ENCODE peak calls at places on chromosomes 2 and 18, in six cellular contexts. T is GM23338, M is pancreas, N is tibial artery, J is uterus, Q is heart right ventricle. P is an unnamed sample.

GRCh38 chr2:8555543-8555942 is 126.3 kb upstream of the ID2 start:
- DNase-seq in J (no peak), N (no peak), Q (no peak), M (no peak), T (no peak), P (no peak)

GRCh38 chr2:25259744-25260124 is 82.0 kb downstream of the DNMT3A start:
- DNase-seq in Q (no peak), M (no peak), T (peak; percentile 98), J (no peak), N (no peak), P (no peak)

GRCh38 chr2:53559302-53559967 is 208.2 kb upstream of the CHAC2 start:
- DNase-seq in N (no peak), M (no peak), J (no peak), T (no peak), Q (no peak), P (no peak)

GRCh38 chr2:29920631-29921559 is 491 bp downstream of the ALK start:
- DNase-seq in T (peak; percentile 60), N (no peak), J (peak; percentile 15), Q (no peak), M (peak; percentile 34), P (no peak)

GRCh38 chr18:58297198-58297597 is 253.2 kb downstream of the NEDD4L start:
- DNase-seq in M (no peak), N (no peak), T (no peak), Q (no peak), J (no peak), P (no peak)

GRCh38 chr2:240803191-240803590 is 16.8 kb downstream of the KIF1A start:
- DNase-seq in Q (no peak), J (no peak), M (no peak), T (no peak), N (no peak), P (no peak)

GRCh38 chr2:18435425-18436037 is 124.9 kb downstream of the RDH14 start:
- DNase-seq in M (no peak), J (no peak), N (no peak), T (peak; percentile 72), Q (peak; percentile 35), P (peak; percentile 88)

GRCh38 chr2:73028841-73029240 is 42.7 kb downstream of the SFXN5 start:
- DNase-seq in J (no peak), Q (peak; percentile 12), T (no peak), M (no peak), N (no peak), P (peak; percentile 19)

GRCh38 chr2:36416370-36417165 is 61.0 kb downstream of the CRIM1 start:
- DNase-seq in T (no peak), Q (peak; percentile 22), J (peak; percentile 36), N (no peak), M (no peak), P (no peak)

GRCh38 chr2:195646424-195646823 is 10.6 kb upstream of the SLC39A10 start:
- DNase-seq in J (no peak), N (no peak), Q (no peak), M (no peak), T (peak; percentile 73), P (no peak)

GRCh38 chr2:229852565-229852964 is 69.2 kb downstream of the TRIP12 start:
- DNase-seq in M (no peak), N (no peak), J (no peak), T (no peak), Q (peak; percentile 48), P (peak; percentile 88)

GRCh38 chr18:3447035-3447894 is 2.7 kb upstream of the TGIF1 start:
- DNase-seq in T (peak; percentile 79), M (peak; percentile 33), J (peak; percentile 67), N (peak; percentile 82), Q (peak; percentile 44), P (peak; percentile 84)

GRCh38 chr18:74929110-74929509 is 279.8 kb downstream of the PTGR3 start:
- DNase-seq in Q (no peak), N (no peak), J (no peak), T (no peak), M (peak; percentile 57), P (no peak)

GRCh38 chr2:149538138-149538833 is 49.3 kb downstream of the MMADHC start:
- DNase-seq in J (no peak), Q (no peak), T (peak; percentile 3), M (no peak), N (no peak), P (no peak)

GRCh38 chr2:172552547-172553291 is 3.2 kb upstream of the PDK1 start:
- DNase-seq in T (no peak), J (no peak), Q (no peak), M (no peak), N (no peak), P (peak; percentile 91)

GRCh38 chr2:17736989-17737388 is 16.6 kb downstream of the SMC6 start:
- DNase-seq in T (no peak), Q (no peak), M (no peak), J (no peak), N (no peak), P (peak; percentile 86)

GRCh38 chr2:175461839-175462238 is 280.3 kb upstream of the ATP5MC3 start:
- DNase-seq in J (no peak), N (no peak), Q (no peak), M (no peak), T (no peak), P (no peak)

GRCh38 chr2:25159947-25160346 is 8.4 kb downstream of the POMC start:
- DNase-seq in T (peak; percentile 78), J (no peak), M (no peak), Q (no peak), N (no peak), P (peak; percentile 5)

GRCh38 chr2:186641807-186642321 is 52.0 kb upstream of the FAM171B start:
- DNase-seq in J (no peak), T (peak; percentile 69), Q (peak; percentile 45), N (no peak), M (no peak), P (peak; percentile 88)

GRCh38 chr18:56891116-56891515 is 240.0 kb downstream of the WDR7 start:
- DNase-seq in Q (no peak), M (no peak), N (no peak), T (no peak), J (no peak), P (no peak)

GRCh38 chr2:157413342-157414035 is 30.4 kb downstream of the CYTIP start:
- DNase-seq in Q (no peak), M (no peak), T (no peak), N (no peak), J (no peak), P (no peak)

GRCh38 chr18:58213445-58213844 is 169.4 kb downstream of the NEDD4L start:
- DNase-seq in Q (no peak), T (no peak), J (no peak), N (no peak), M (no peak), P (peak; percentile 61)

DNA sequence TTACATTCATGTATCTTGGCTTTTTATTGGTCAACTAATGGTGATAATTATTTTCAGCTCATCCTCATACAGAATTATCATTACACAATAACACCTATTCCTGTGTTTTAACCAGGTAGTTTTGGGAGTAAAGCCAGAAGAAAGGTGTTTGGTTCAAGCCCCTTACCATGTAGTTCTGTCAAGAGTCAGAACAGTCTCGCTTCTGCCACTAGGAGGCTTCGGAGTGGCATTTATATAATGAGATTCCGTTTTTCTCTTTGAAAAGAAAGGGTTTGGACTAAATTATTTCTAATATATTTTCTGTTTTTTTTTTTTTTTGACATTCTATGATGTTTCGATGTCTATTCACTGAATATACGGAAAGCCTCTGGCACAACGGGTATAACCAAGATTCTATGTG is 217.8 kb downstream of the CDH7 start:
- DNase-seq in T (peak; percentile 51), N (no peak), Q (no peak), J (no peak), M (no peak), P (no peak)
- H3K4me3 ChIP-seq in T (no peak overlapping the region), N (no peak overlapping the region), Q (no peak overlapping the region), J (no peak overlapping the region), M (no peak overlapping the region), P (no peak overlapping the region)

GRCh38 chr2:221104391-221104811 is 467.7 kb downstream of the EPHA4 start:
- DNase-seq in T (peak; percentile 41), M (peak; percentile 32), Q (peak; percentile 85), J (peak; percentile 56), N (peak; percentile 87), P (peak; percentile 29)
- TF ChIP-seq CTCF in T (no peak), M (no peak), Q (no peak), J (no peak), N (no peak), P (no peak)

GRCh38 chr2:209579236-209579749 is 155.4 kb downstream of the MAP2 start:
- DNase-seq in T (peak; percentile 46), M (no peak), J (no peak), Q (peak; percentile 7), N (no peak), P (peak; percentile 23)
- H3K4me3 ChIP-seq in T (no peak overlapping the region), M (no peak overlapping the region), J (no peak overlapping the region), Q (peak overlapping the region; percentile 52), N (peak overlapping the region; percentile 40), P (peak overlapping the region; percentile 50)

GRCh38 chr18:48419268-48420022 is 10.3 kb upstream of the ZBTB7C start:
- DNase-seq in J (no peak), T (peak; percentile 71), Q (no peak), N (no peak), M (no peak), P (no peak)
- TF ChIP-seq CTCF in J (no peak), T (peak; percentile 54), Q (no peak), N (no peak), M (no peak), P (no peak)